ENCODE peak calls at places on chromosomes 7 and 10, in six cellular contexts. One of them, this sample, is unnamed.

GRCh38 chr7:150897502-150898474 is 45.5 kb downstream of the AOC1 start:
- DNase-seq in A549: no peak
- DNase-seq in ovary: no peak
- DNase-seq in HepG2: no peak
- DNase-seq in tibial nerve: no peak
- DNase-seq in upper lobe of left lung: no peak
- DNase-seq in this sample: peak; percentile 37

GRCh38 chr7:74482629-74483401 is 29.1 kb downstream of the GTF2IRD1 start:
- DNase-seq in A549: peak; percentile 94
- DNase-seq in ovary: no peak
- DNase-seq in HepG2: peak; percentile 62
- DNase-seq in tibial nerve: peak; percentile 64
- DNase-seq in upper lobe of left lung: peak; percentile 57
- DNase-seq in this sample: no peak

GRCh38 chr7:67821116-67821515 is 824.5 kb downstream of the TYW1 start:
- DNase-seq in A549: no peak
- DNase-seq in ovary: no peak
- DNase-seq in HepG2: no peak
- DNase-seq in tibial nerve: no peak
- DNase-seq in upper lobe of left lung: no peak
- DNase-seq in this sample: no peak

GRCh38 chr7:107998660-107999480 is 4.1 kb downstream of the LAMB1 start:
- DNase-seq in A549: no peak
- DNase-seq in ovary: no peak
- DNase-seq in HepG2: no peak
- DNase-seq in tibial nerve: no peak
- DNase-seq in upper lobe of left lung: no peak
- DNase-seq in this sample: no peak

GRCh38 chr10:72260588-72261322 is 13.0 kb upstream of the DDIT4 start:
- DNase-seq in A549: peak; percentile 99
- DNase-seq in ovary: peak; percentile 95
- DNase-seq in HepG2: peak; percentile 88
- DNase-seq in tibial nerve: peak; percentile 74
- DNase-seq in upper lobe of left lung: peak; percentile 90
- DNase-seq in this sample: peak; percentile 90

GRCh38 chr7:264541-265191 is 25.3 kb upstream of the FOXL3 start:
- DNase-seq in A549: peak; percentile 70
- DNase-seq in ovary: no peak
- DNase-seq in HepG2: no peak
- DNase-seq in tibial nerve: no peak
- DNase-seq in upper lobe of left lung: peak; percentile 55
- DNase-seq in this sample: peak; percentile 75

GRCh38 chr7:48171190-48171589 is at the start of gene ABCA13:
- DNase-seq in A549: no peak
- DNase-seq in ovary: no peak
- DNase-seq in HepG2: no peak
- DNase-seq in tibial nerve: no peak
- DNase-seq in upper lobe of left lung: no peak
- DNase-seq in this sample: no peak

GRCh38 chr10:104614245-104614831 is 26.8 kb upstream of the SORCS3 start:
- DNase-seq in A549: peak; percentile 38
- DNase-seq in ovary: no peak
- DNase-seq in HepG2: peak; percentile 17
- DNase-seq in tibial nerve: no peak
- DNase-seq in upper lobe of left lung: no peak
- DNase-seq in this sample: no peak

GRCh38 chr7:118029881-118030422 is 154.0 kb upstream of the LSM8 start:
- DNase-seq in A549: no peak
- DNase-seq in ovary: no peak
- DNase-seq in HepG2: no peak
- DNase-seq in tibial nerve: no peak
- DNase-seq in upper lobe of left lung: no peak
- DNase-seq in this sample: no peak

GRCh38 chr10:499991-500390 is 189.5 kb downstream of the DIP2C start:
- DNase-seq in A549: no peak
- DNase-seq in ovary: no peak
- DNase-seq in HepG2: no peak
- DNase-seq in tibial nerve: no peak
- DNase-seq in upper lobe of left lung: peak; percentile 14
- DNase-seq in this sample: no peak

GRCh38 chr10:48879476-48879875 is 60.2 kb downstream of the LRRC18 start:
- DNase-seq in A549: no peak
- DNase-seq in ovary: no peak
- DNase-seq in HepG2: no peak
- DNase-seq in tibial nerve: no peak
- DNase-seq in upper lobe of left lung: no peak
- DNase-seq in this sample: no peak

GRCh38 chr7:99040104-99040958 is 103.6 kb downstream of the SMURF1 start:
- DNase-seq in A549: peak; percentile 90
- DNase-seq in ovary: peak; percentile 88
- DNase-seq in HepG2: peak; percentile 79
- DNase-seq in tibial nerve: peak; percentile 83
- DNase-seq in upper lobe of left lung: peak; percentile 72
- DNase-seq in this sample: peak; percentile 85

GRCh38 chr10:16941865-16942264 is 124.6 kb upstream of the RSU1 start:
- DNase-seq in A549: no peak
- DNase-seq in ovary: no peak
- DNase-seq in HepG2: no peak
- DNase-seq in tibial nerve: no peak
- DNase-seq in upper lobe of left lung: no peak
- DNase-seq in this sample: no peak

GRCh38 chr10:128854965-128855364 is 612.1 kb upstream of the MGMT start:
- DNase-seq in A549: no peak
- DNase-seq in ovary: peak; percentile 56
- DNase-seq in HepG2: peak; percentile 70
- DNase-seq in tibial nerve: peak; percentile 83
- DNase-seq in upper lobe of left lung: peak; percentile 85
- DNase-seq in this sample: peak; percentile 75

GRCh38 chr7:47479821-47480575 is 101.9 kb downstream of the TNS3 start:
- DNase-seq in A549: no peak
- DNase-seq in ovary: no peak
- DNase-seq in HepG2: no peak
- DNase-seq in tibial nerve: no peak
- DNase-seq in upper lobe of left lung: no peak
- DNase-seq in this sample: peak; percentile 48

GRCh38 chr10:82377608-82378007 is 502.6 kb downstream of the NRG3 start:
- DNase-seq in A549: peak; percentile 14
- DNase-seq in ovary: no peak
- DNase-seq in HepG2: no peak
- DNase-seq in tibial nerve: no peak
- DNase-seq in upper lobe of left lung: peak; percentile 35
- DNase-seq in this sample: no peak

GRCh38 chr10:132461683-132462231 is 64.8 kb downstream of the PWWP2B start:
- DNase-seq in A549: no peak
- DNase-seq in ovary: peak; percentile 45
- DNase-seq in HepG2: no peak
- DNase-seq in tibial nerve: no peak
- DNase-seq in upper lobe of left lung: no peak
- DNase-seq in this sample: peak; percentile 93

GRCh38 chr7:112414855-112415490 is 35.3 kb upstream of the IFRD1 start:
- DNase-seq in A549: peak; percentile 61
- DNase-seq in ovary: no peak
- DNase-seq in HepG2: peak; percentile 42
- DNase-seq in tibial nerve: no peak
- DNase-seq in upper lobe of left lung: no peak
- DNase-seq in this sample: no peak

GRCh38 chr10:3113343-3113720 is 46.0 kb downstream of the PFKP start:
- DNase-seq in A549: no peak
- DNase-seq in ovary: no peak
- DNase-seq in HepG2: no peak
- DNase-seq in tibial nerve: no peak
- DNase-seq in upper lobe of left lung: no peak
- DNase-seq in this sample: no peak
- TF ChIP-seq EP300 in A549: no peak
- TF ChIP-seq EP300 in ovary: no peak
- TF ChIP-seq EP300 in HepG2: no peak
- TF ChIP-seq EP300 in tibial nerve: no peak
- TF ChIP-seq EP300 in upper lobe of left lung: no peak
- TF ChIP-seq EP300 in this sample: no peak

GRCh38 chr7:56605146-56605545 is 488.9 kb upstream of the NUPR2 start:
- DNase-seq in A549: no peak
- DNase-seq in ovary: no peak
- DNase-seq in HepG2: no peak
- DNase-seq in tibial nerve: no peak
- DNase-seq in upper lobe of left lung: no peak
- DNase-seq in this sample: no peak
- H3K9me3 ChIP-seq in A549: peaks cover 12% of the 10 kb centered on the region
- H3K9me3 ChIP-seq in ovary: no peaks in the 10 kb centered on the region
- H3K9me3 ChIP-seq in HepG2: peaks cover 97% of the 10 kb centered on the region
- H3K9me3 ChIP-seq in tibial nerve: peaks cover 25% of the 10 kb centered on the region
- H3K9me3 ChIP-seq in upper lobe of left lung: peaks cover 15% of the 10 kb centered on the region
- H3K9me3 ChIP-seq in this sample: no peaks in the 10 kb centered on the region

DNA sequence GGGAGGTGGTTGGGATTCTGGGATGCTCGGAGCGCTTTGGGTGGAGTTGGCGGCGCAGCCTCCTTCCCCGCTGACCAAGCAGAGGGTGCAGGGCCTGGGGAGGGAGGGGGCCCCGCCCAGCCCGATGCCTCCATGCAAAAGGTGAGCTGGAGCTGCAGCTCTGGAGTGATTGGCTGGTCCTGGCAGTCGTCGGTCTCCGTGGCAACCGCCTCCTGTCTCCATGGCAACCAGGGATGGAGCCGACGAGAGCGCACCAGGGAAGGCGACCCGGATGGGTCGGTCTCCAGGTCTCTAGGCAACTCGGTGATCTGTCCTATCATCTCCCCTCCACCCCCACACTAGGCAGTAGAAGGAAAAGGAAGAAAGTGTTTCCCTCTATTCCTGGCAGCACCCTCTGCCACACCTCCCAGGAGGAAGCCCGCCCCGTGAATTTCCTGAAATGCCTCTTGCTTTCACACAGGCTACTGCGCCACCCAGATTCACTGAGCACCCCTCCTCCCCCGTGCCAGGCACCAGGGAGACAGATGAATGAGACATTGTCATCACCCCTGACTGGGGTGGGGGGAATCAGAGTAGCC is 634 bp upstream of the NACAD start:
- DNase-seq in A549: peak; percentile 61
- DNase-seq in ovary: peak; percentile 79
- DNase-seq in HepG2: no peak
- DNase-seq in tibial nerve: peak; percentile 36
- DNase-seq in upper lobe of left lung: no peak
- DNase-seq in this sample: peak; percentile 55
- TF ChIP-seq EP300 in A549: no peak
- TF ChIP-seq EP300 in ovary: no peak
- TF ChIP-seq EP300 in HepG2: no peak
- TF ChIP-seq EP300 in tibial nerve: no peak
- TF ChIP-seq EP300 in upper lobe of left lung: no peak
- TF ChIP-seq EP300 in this sample: no peak

GRCh38 chr7:158317238-158318205 is 270.1 kb downstream of the PTPRN2 start:
- DNase-seq in A549: no peak
- DNase-seq in ovary: no peak
- DNase-seq in HepG2: no peak
- DNase-seq in tibial nerve: no peak
- DNase-seq in upper lobe of left lung: no peak
- DNase-seq in this sample: no peak

GRCh38 chr7:158315326-158315725 is 272.3 kb downstream of the PTPRN2 start:
- DNase-seq in A549: no peak
- DNase-seq in ovary: no peak
- DNase-seq in HepG2: no peak
- DNase-seq in tibial nerve: no peak
- DNase-seq in upper lobe of left lung: no peak
- DNase-seq in this sample: no peak

GRCh38 chr7:158318511-158318913 is 269.1 kb downstream of the PTPRN2 start:
- DNase-seq in A549: no peak
- DNase-seq in ovary: no peak
- DNase-seq in HepG2: no peak
- DNase-seq in tibial nerve: no peak
- DNase-seq in upper lobe of left lung: no peak
- DNase-seq in this sample: no peak

GRCh38 chr7:158315881-158316280 is 271.7 kb downstream of the PTPRN2 start:
- DNase-seq in A549: no peak
- DNase-seq in ovary: no peak
- DNase-seq in HepG2: no peak
- DNase-seq in tibial nerve: no peak
- DNase-seq in upper lobe of left lung: no peak
- DNase-seq in this sample: no peak

DNA sequence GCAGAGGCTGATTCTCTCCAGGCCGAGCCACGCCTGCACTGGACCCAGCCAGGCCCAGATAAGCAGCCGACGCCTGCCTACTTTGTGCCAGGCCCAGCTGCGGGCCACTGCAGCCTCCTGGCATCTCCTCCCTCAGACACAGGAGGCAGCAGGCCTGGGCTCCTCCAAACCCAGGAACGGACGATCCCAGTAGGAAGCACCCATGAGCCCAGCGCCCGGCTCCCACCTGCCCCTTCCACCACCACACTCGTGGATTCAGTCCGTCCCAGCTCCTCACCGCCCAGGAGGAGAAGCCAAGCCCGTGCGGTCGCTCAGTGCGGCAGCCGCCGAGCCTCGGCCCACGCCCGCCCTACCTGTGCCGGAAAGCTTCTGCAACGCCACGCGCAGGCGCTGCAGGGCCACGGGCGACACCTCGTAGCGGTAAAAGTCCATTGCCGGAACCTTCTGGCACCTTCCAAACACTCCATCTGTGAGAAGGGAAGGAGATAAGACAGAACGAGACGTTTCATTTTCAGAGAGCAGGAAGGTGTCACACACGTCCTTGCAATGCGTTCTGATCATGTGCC is 271.1 kb downstream of the PTPRN2 start:
- DNase-seq in A549: no peak
- DNase-seq in ovary: no peak
- DNase-seq in HepG2: no peak
- DNase-seq in tibial nerve: no peak
- DNase-seq in upper lobe of left lung: no peak
- DNase-seq in this sample: no peak
- H3K9me3 ChIP-seq in A549: no peaks in the 10 kb centered on the region
- H3K9me3 ChIP-seq in ovary: no peaks in the 10 kb centered on the region
- H3K9me3 ChIP-seq in HepG2: no peaks in the 10 kb centered on the region
- H3K9me3 ChIP-seq in tibial nerve: peaks cover 3% of the 10 kb centered on the region
- H3K9me3 ChIP-seq in upper lobe of left lung: no peaks in the 10 kb centered on the region
- H3K9me3 ChIP-seq in this sample: no peaks in the 10 kb centered on the region

DNA sequence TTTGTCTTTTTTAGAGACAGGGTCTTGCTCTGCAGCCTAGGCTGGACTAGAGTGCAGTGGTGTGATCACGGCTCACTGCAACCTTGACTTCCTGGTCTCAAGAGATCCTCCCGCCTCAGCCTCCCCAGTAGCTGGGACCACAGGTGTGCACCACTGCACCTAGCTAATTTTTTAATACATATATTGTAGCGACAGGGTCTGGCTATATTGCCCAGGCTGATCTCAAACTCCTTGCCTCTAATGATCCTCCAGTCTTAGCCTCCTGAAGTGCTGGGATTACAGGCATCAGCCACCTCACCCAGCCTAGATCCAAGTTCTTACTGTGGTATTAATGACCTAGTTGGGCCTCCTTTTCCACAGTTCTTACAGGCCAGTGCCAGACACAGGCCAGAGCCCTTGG is 11.7 kb upstream of the SERPINE1 start:
- DNase-seq in A549: no peak
- DNase-seq in ovary: no peak
- DNase-seq in HepG2: no peak
- DNase-seq in tibial nerve: no peak
- DNase-seq in upper lobe of left lung: no peak
- DNase-seq in this sample: no peak
- TF ChIP-seq EP300 in A549: no peak
- TF ChIP-seq EP300 in ovary: no peak
- TF ChIP-seq EP300 in HepG2: no peak
- TF ChIP-seq EP300 in tibial nerve: no peak
- TF ChIP-seq EP300 in upper lobe of left lung: no peak
- TF ChIP-seq EP300 in this sample: no peak

This sample was measured in transverse colon.